ENCODE peak calls at places on chromosomes 16 and 17, in nine cellular contexts. A is A549, W is AG04450, F is GM23338, K is colonic mucosa, O is heart left ventricle, L is spleen, U is lower leg skin, D is kidney. P is an unnamed sample.

GRCh38 chr16:46859719-46860152 is 24.4 kb upstream of the GPT2 start:
- DNase-seq in F (peak), W (peak), L (peak), K (peak), D (no peak), U (no peak), A (peak), O (no peak), P (peak)

GRCh38 chr16:27444015-27444414 is 42.0 kb downstream of the IL21R start:
- DNase-seq in U (no peak), W (no peak), A (no peak), D (no peak), O (no peak), F (no peak), L (peak), K (no peak), P (no peak)

GRCh38 chr17:46962374-46962790 is 16.7 kb downstream of the RPRML start:
- DNase-seq in F (no peak), K (no peak), U (no peak), L (peak), W (peak), A (no peak), D (no peak), O (no peak), P (no peak)

GRCh38 chr17:11996722-11997146 is 541 bp downstream of the ZNF18 start:
- DNase-seq in L (no peak), O (no peak), D (peak), W (no peak), K (peak), A (peak), U (no peak), F (peak), P (no peak)

GRCh38 chr16:88430524-88431446 is 22.3 kb upstream of the ZFPM1 start:
- DNase-seq in F (peak), A (no peak), U (no peak), O (no peak), D (no peak), K (no peak), L (peak), W (no peak), P (peak)

GRCh38 chr17:17667947-17668346 is 13.3 kb upstream of the RAI1 start:
- DNase-seq in F (no peak), O (no peak), D (no peak), U (no peak), W (no peak), K (peak), L (no peak), A (no peak), P (no peak)

GRCh38 chr17:77579717-77580116 is 378.8 kb upstream of the TNRC6C start:
- DNase-seq in D (no peak), L (no peak), U (no peak), F (no peak), W (no peak), A (no peak), O (no peak), K (no peak), P (no peak)

GRCh38 chr17:633133-633532 is 81.5 kb downstream of the VPS53 start:
- DNase-seq in L (no peak), F (no peak), K (no peak), O (no peak), W (no peak), U (no peak), D (no peak), A (no peak), P (no peak)

GRCh38 chr16:87703071-87703470 is 62.7 kb downstream of the KLHDC4 start:
- DNase-seq in K (no peak), A (no peak), O (no peak), L (no peak), F (no peak), U (no peak), D (no peak), W (no peak), P (no peak)

GRCh38 chr16:49068224-49068623 is 213.4 kb downstream of the CBLN1 start:
- DNase-seq in D (no peak), U (no peak), K (no peak), W (no peak), F (no peak), A (no peak), L (no peak), O (no peak), P (no peak)

GRCh38 chr16:1941162-1941923 is 1.7 kb downstream of the MSRB1 start:
- DNase-seq in D (no peak), W (no peak), A (no peak), O (no peak), U (no peak), F (peak), L (no peak), K (peak), P (no peak)

GRCh38 chr17:31085563-31085962 is 9.2 kb upstream of the NF1 start:
- DNase-seq in L (no peak), U (no peak), A (peak), F (no peak), D (no peak), K (no peak), O (no peak), W (no peak), P (no peak)

GRCh38 chr17:11899494-11899893 is 97.8 kb downstream of the ZNF18 start:
- DNase-seq in L (no peak), A (no peak), D (no peak), K (no peak), O (no peak), U (no peak), F (peak), W (no peak), P (no peak)

GRCh38 chr17:78736526-78737079 is 45.5 kb downstream of the CYTH1 start:
- DNase-seq in U (peak), W (no peak), A (peak), O (peak), F (peak), K (peak), D (peak), L (peak), P (peak)

GRCh38 chr17:9725575-9725974 is 65.8 kb downstream of the DHRS7C start:
- DNase-seq in D (no peak), A (peak), O (no peak), K (no peak), L (no peak), F (no peak), W (no peak), U (peak), P (no peak)
- TF ChIP-seq CTCF in D (no peak), A (no peak), O (peak), K (no peak), L (no peak), F (no peak), W (no peak), U (no peak), P (no peak)

DNA sequence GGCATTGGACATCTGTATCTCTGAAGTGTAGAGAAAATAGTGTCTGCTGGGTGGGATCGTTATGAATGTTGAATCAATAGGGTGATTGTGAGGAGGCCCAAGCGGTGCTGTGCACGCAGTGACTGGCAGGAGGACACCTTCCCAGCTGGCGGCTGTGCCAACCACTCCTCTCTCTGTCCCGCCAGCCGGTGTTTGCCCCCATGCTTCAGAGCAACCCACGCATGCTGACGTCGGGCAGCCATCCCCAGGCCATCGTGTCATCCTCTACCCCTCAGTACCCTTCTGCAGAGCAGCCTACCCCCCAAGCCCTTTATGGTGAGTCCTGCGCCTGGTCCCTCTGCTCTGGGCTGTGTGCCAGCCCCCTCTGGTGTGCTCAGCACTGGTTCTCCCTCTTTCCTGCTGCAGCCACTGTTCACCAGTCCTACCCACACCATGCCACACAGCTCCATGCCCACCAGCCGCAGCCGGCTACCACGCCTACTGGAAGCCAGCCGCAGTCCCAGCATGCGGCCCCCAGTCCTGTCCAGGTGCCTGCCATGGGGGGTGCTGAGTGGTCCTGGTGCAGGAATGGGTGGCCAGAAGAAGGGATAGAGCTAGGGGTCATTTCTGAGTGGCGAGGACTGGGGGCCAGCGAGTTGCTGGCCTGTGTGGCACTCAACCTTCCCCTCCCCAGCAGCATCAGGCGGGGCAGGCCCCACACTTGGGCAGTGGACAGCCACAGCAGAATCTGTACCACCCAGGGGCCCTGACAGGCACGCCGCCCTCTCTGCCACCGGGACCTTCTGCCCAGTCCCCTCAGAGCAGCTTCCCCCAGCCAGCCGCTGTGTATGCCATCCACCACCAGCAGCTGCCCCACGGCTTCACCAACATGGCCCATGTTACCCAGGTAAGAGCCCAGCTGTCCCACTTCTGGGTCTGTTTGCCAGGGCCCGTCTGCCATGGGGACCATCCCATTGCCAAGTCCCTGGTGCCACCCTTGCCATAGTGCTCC is 11.0 kb downstream of the TUFM start:
- DNase-seq in F (no peak), A (no peak), K (no peak), O (no peak), U (no peak), L (no peak), W (no peak), D (no peak), P (no peak)
- TF ChIP-seq CTCF in F (no peak), A (no peak), K (no peak), O (no peak), U (no peak), L (no peak), W (no peak), D (no peak), P (no peak)

GRCh38 chr16:20399185-20399584 is 5.4 kb downstream of the PDILT start:
- DNase-seq in A (no peak), W (no peak), K (no peak), O (no peak), L (no peak), F (no peak), D (no peak), U (peak), P (no peak)

GRCh38 chr16:20396846-20397467 is 7.6 kb downstream of the PDILT start:
- DNase-seq in L (no peak), O (no peak), W (no peak), K (no peak), D (no peak), F (no peak), U (no peak), A (no peak), P (no peak)

GRCh38 chr16:20397468-20398074 is 7.0 kb downstream of the PDILT start:
- DNase-seq in F (no peak), A (no peak), O (no peak), K (no peak), W (no peak), U (no peak), L (no peak), D (no peak), P (no peak)

GRCh38 chr16:20401066-20401465 is 3.5 kb downstream of the PDILT start:
- DNase-seq in D (no peak), A (no peak), W (no peak), O (no peak), U (no peak), K (no peak), L (no peak), F (no peak), P (no peak)

GRCh38 chr16:20398603-20399002 is 5.9 kb downstream of the PDILT start:
- DNase-seq in F (no peak), W (no peak), K (no peak), O (no peak), U (peak), D (no peak), L (no peak), A (no peak), P (no peak)
- TF ChIP-seq CTCF in F (no peak), W (no peak), K (no peak), O (no peak), U (no peak), D (no peak), L (no peak), A (no peak), P (no peak)

GRCh38 chr17:82212331-82213250 is at the start of gene CCDC57:
- DNase-seq in D (peak), U (peak), A (peak), W (no peak), L (peak), K (peak), O (peak), F (peak), P (peak)
- TF ChIP-seq CTCF in D (no peak), U (no peak), A (no peak), W (no peak), L (peak), K (no peak), O (no peak), F (no peak), P (no peak)

GRCh38 chr16:746637-747036 is 5.8 kb upstream of the CIAO3 start:
- DNase-seq in K (no peak), O (no peak), W (no peak), U (no peak), F (no peak), A (no peak), D (no peak), L (no peak), P (no peak)

GRCh38 chr16:741986-742629 is 1.3 kb upstream of the CIAO3 start:
- DNase-seq in A (no peak), F (no peak), W (no peak), O (no peak), U (no peak), K (no peak), L (peak), D (no peak), P (no peak)

GRCh38 chr16:740764-741505 is at the start of gene CIAO3:
- DNase-seq in O (peak), F (peak), K (peak), A (peak), D (peak), U (peak), L (peak), W (peak), P (peak)

GRCh38 chr16:745739-746138 is 4.9 kb upstream of the CIAO3 start:
- DNase-seq in F (peak), A (no peak), L (peak), O (no peak), W (no peak), U (no peak), K (no peak), D (no peak), P (peak)

DNA sequence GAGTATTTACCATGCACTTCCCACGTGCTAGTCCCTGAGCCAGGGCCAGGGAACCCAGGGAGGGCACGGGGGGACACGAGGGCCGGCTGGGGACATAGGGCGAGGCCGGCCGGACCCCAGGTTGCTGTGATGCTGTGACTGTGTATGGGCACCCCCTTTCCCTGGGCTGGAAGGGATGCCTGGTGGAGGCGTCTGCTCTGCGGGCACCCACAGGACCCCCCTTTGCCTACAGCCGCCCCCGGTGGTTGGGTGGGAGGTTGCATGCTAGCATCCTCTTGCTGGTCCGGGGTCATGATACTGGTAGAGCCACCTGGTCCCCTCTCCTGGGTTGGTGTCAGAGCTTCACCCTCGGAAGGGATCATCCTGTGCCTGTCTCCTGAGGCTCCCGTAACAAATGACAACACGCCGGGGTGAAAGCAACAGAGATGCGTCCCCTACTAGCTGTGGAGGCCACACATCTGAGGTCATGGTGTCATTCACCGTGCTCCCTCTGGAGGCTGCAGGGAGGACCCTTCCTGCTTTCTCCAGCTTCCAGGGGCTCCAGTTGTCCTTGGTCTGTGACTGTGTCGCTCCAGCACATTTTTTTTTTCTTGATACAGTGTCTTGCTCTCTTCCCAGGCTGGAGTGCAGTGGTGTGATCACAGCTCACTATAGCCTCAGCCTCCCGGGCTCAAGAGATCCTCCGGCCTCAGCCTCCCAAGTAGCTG is 3.1 kb upstream of the CIAO3 start:
- DNase-seq in L (peak), O (no peak), K (no peak), F (peak), A (no peak), W (no peak), D (no peak), U (no peak), P (no peak)
- TF ChIP-seq CTCF in L (no peak), O (no peak), K (no peak), F (peak), A (no peak), W (peak), D (no peak), U (no peak), P (peak)

GRCh38 chr16:64008131-64008530 is 1113.7 kb downstream of the CDH11 start:
- DNase-seq in K (no peak), U (no peak), W (no peak), L (no peak), O (no peak), A (no peak), D (no peak), F (no peak), P (no peak)
- TF ChIP-seq CTCF in K (no peak), U (no peak), W (peak), L (no peak), O (no peak), A (no peak), D (no peak), F (no peak), P (no peak)